ENCODE peak calls at places on chromosomes 7 and 10, in seven cellular contexts. N is amniotic stem cell, K is fibroblast of the aortic adventitia, A is lower lobe of right lung, E is thyroid gland, W is substantia nigra, B is RWPE1. J is an unnamed sample.

GRCh38 chr10:71921319-71922027 is 42.7 kb upstream of the CHST3 start:
- DNase-seq in N (no peak), K (peak; percentile 62), A (no peak), E (peak; percentile 85), W (peak; percentile 22), B (no peak), J (no peak)

GRCh38 chr10:43045246-43045621 is 31.6 kb upstream of the RET start:
- DNase-seq in N (no peak), K (no peak), A (peak; percentile 23), E (no peak), W (no peak), B (no peak), J (no peak)

GRCh38 chr7:1569833-1570632 is at the start of gene PSMG3:
- DNase-seq in N (peak; percentile 90), K (peak; percentile 86), A (peak; percentile 96), E (peak; percentile 94), W (peak; percentile 86), B (peak; percentile 94), J (peak; percentile 67)

GRCh38 chr10:79404690-79405131 is 40.7 kb downstream of the ZCCHC24 start:
- DNase-seq in N (no peak), K (no peak), A (peak; percentile 28), E (peak; percentile 1), W (no peak), B (no peak), J (no peak)

GRCh38 chr7:108347616-108348015 is 108.6 kb downstream of the NRCAM start:
- DNase-seq in N (no peak), K (peak; percentile 82), A (no peak), E (peak; percentile 45), W (no peak), B (peak; percentile 37), J (no peak)

GRCh38 chr7:75856562-75856961 is 22.3 kb upstream of the RHBDD2 start:
- DNase-seq in N (no peak), K (no peak), A (no peak), E (no peak), W (no peak), B (no peak), J (no peak)

GRCh38 chr10:80452688-80453391 is 1.3 kb upstream of the TSPAN14 start:
- DNase-seq in N (no peak), K (no peak), A (no peak), E (peak; percentile 63), W (no peak), B (peak; percentile 63), J (no peak)

GRCh38 chr10:78977761-78978305 is 90.9 kb upstream of the ZMIZ1 start:
- DNase-seq in N (peak; percentile 33), K (peak; percentile 67), A (peak; percentile 62), E (peak; percentile 85), W (no peak), B (peak; percentile 42), J (no peak)

GRCh38 chr10:58892039-58892665 is 284.3 kb upstream of the PHYHIPL start:
- DNase-seq in N (no peak), K (peak; percentile 52), A (no peak), E (peak; percentile 85), W (no peak), B (no peak), J (no peak)

GRCh38 chr7:96686305-96686704 is 23.3 kb downstream of the SEM1 start:
- DNase-seq in N (no peak), K (no peak), A (no peak), E (no peak), W (no peak), B (no peak), J (no peak)

GRCh38 chr10:96578633-96579032 is 8.2 kb downstream of the TM9SF3 start:
- DNase-seq in N (no peak), K (no peak), A (no peak), E (no peak), W (no peak), B (no peak), J (no peak)

GRCh38 chr7:50657341-50657873 is 92.2 kb upstream of the DDC start:
- DNase-seq in N (no peak), K (peak; percentile 84), A (no peak), E (no peak), W (no peak), B (peak; percentile 31), J (no peak)

GRCh38 chr7:94040254-94040653 is 36.1 kb upstream of the BET1 start:
- DNase-seq in N (no peak), K (no peak), A (no peak), E (no peak), W (no peak), B (no peak), J (no peak)

GRCh38 chr7:17932770-17933169 is 7.5 kb downstream of the SNX13 start:
- DNase-seq in N (no peak), K (no peak), A (no peak), E (no peak), W (no peak), B (no peak), J (no peak)

GRCh38 chr10:92157374-92157773 is 133.5 kb downstream of the CPEB3 start:
- DNase-seq in N (no peak), K (no peak), A (no peak), E (no peak), W (no peak), B (no peak), J (no peak)

GRCh38 chr7:80807166-80807900 is 111.5 kb downstream of the SEMA3C start:
- DNase-seq in N (no peak), K (no peak), A (no peak), E (no peak), W (no peak), B (no peak), J (no peak)

GRCh38 chr7:70812511-70812910 is 319.4 kb upstream of the GALNT17 start:
- DNase-seq in N (no peak), K (no peak), A (no peak), E (no peak), W (no peak), B (no peak), J (no peak)

GRCh38 chr7:28990200-28990960 is 32.2 kb upstream of the TRIL start:
- DNase-seq in N (no peak), K (peak; percentile 46), A (no peak), E (peak; percentile 8), W (no peak), B (no peak), J (no peak)

GRCh38 chr7:94056796-94057207 is 52.6 kb upstream of the BET1 start:
- DNase-seq in N (no peak), K (peak; percentile 92), A (no peak), E (no peak), W (no peak), B (peak; percentile 67), J (peak; percentile 85)

GRCh38 chr10:119007211-119007574 is 22.3 kb upstream of the NANOS1 start:
- DNase-seq in N (no peak), K (no peak), A (no peak), E (no peak), W (no peak), B (no peak), J (no peak)

GRCh38 chr10:1368772-1369171 is 312.6 kb downstream of the WDR37 start:
- DNase-seq in N (no peak), K (no peak), A (no peak), E (peak; percentile 19), W (peak; percentile 10), B (no peak), J (no peak)

GRCh38 chr10:26837139-26837538 is 23.6 kb downstream of the ABI1 start:
- DNase-seq in N (no peak), K (no peak), A (no peak), E (no peak), W (no peak), B (no peak), J (no peak)

GRCh38 chr10:119209050-119209735 is 1.8 kb downstream of the GRK5 start:
- DNase-seq in N (peak; percentile 28), K (peak; percentile 82), A (peak; percentile 70), E (peak; percentile 58), W (peak; percentile 48), B (peak; percentile 78), J (no peak)

GRCh38 chr10:91907033-91907594 is 2.2 kb downstream of the FGFBP3 start:
- DNase-seq in N (no peak), K (peak; percentile 28), A (no peak), E (no peak), W (no peak), B (no peak), J (no peak)

GRCh38 chr10:110840225-110840922 is 31.4 kb upstream of the PDCD4 start:
- DNase-seq in N (no peak), K (peak; percentile 55), A (peak; percentile 84), E (peak; percentile 97), W (no peak), B (no peak), J (no peak)

GRCh38 chr7:49893131-49893530 is 119.7 kb downstream of the VWC2 start:
- DNase-seq in N (no peak), K (no peak), A (no peak), E (no peak), W (no peak), B (no peak), J (no peak)

GRCh38 chr7:155007947-155008346 is 5.0 kb upstream of the PAXIP1 start:
- DNase-seq in N (no peak), K (no peak), A (no peak), E (no peak), W (no peak), B (no peak), J (no peak)

GRCh38 chr10:93039721-93040120 is 20.9 kb upstream of the CYP26C1 start:
- DNase-seq in N (no peak), K (peak; percentile 64), A (no peak), E (no peak), W (no peak), B (peak; percentile 48), J (no peak)